ENCODE peak calls at places on chromosomes 1 and 21, in seven cellular contexts. One of them, this sample, is unnamed.

GRCh38 chr1:18597159-18598042 is 33.2 kb upstream of the PAX7 start:
- DNase-seq in right cardiac atrium: peak; percentile 52
- DNase-seq in cardiac muscle cell: peak; percentile 68
- DNase-seq in Caco-2: peak; percentile 55
- DNase-seq in breast epithelium: no peak
- DNase-seq in naive thymus-derived CD4-positive, alpha-beta T cell: peak; percentile 16
- DNase-seq in tibial artery: no peak
- DNase-seq in this sample: peak; percentile 79

GRCh38 chr1:231818342-231818741 is 191.8 kb downstream of the DISC1 start:
- DNase-seq in right cardiac atrium: peak; percentile 69
- DNase-seq in cardiac muscle cell: peak; percentile 68
- DNase-seq in Caco-2: no peak
- DNase-seq in breast epithelium: no peak
- DNase-seq in naive thymus-derived CD4-positive, alpha-beta T cell: no peak
- DNase-seq in tibial artery: no peak
- DNase-seq in this sample: no peak

GRCh38 chr1:48196168-48196716 is 26.3 kb upstream of the SLC5A9 start:
- DNase-seq in right cardiac atrium: no peak
- DNase-seq in cardiac muscle cell: no peak
- DNase-seq in Caco-2: no peak
- DNase-seq in breast epithelium: no peak
- DNase-seq in naive thymus-derived CD4-positive, alpha-beta T cell: no peak
- DNase-seq in tibial artery: no peak
- DNase-seq in this sample: no peak

GRCh38 chr1:909861-910310 is 13.8 kb upstream of the SAMD11 start:
- DNase-seq in right cardiac atrium: peak; percentile 26
- DNase-seq in cardiac muscle cell: no peak
- DNase-seq in Caco-2: peak; percentile 11
- DNase-seq in breast epithelium: no peak
- DNase-seq in naive thymus-derived CD4-positive, alpha-beta T cell: no peak
- DNase-seq in tibial artery: no peak
- DNase-seq in this sample: no peak

GRCh38 chr1:247119600-247120407 is 15.6 kb upstream of the ZNF669 start:
- DNase-seq in right cardiac atrium: no peak
- DNase-seq in cardiac muscle cell: no peak
- DNase-seq in Caco-2: no peak
- DNase-seq in breast epithelium: no peak
- DNase-seq in naive thymus-derived CD4-positive, alpha-beta T cell: no peak
- DNase-seq in tibial artery: no peak
- DNase-seq in this sample: no peak

GRCh38 chr1:25223471-25223870 is 8.8 kb downstream of the SYF2 start:
- DNase-seq in right cardiac atrium: no peak
- DNase-seq in cardiac muscle cell: no peak
- DNase-seq in Caco-2: no peak
- DNase-seq in breast epithelium: no peak
- DNase-seq in naive thymus-derived CD4-positive, alpha-beta T cell: no peak
- DNase-seq in tibial artery: no peak
- DNase-seq in this sample: no peak

GRCh38 chr1:182388392-182389134 is 3.0 kb downstream of the GLUL start:
- DNase-seq in right cardiac atrium: no peak
- DNase-seq in cardiac muscle cell: no peak
- DNase-seq in Caco-2: no peak
- DNase-seq in breast epithelium: no peak
- DNase-seq in naive thymus-derived CD4-positive, alpha-beta T cell: no peak
- DNase-seq in tibial artery: no peak
- DNase-seq in this sample: peak; percentile 90

GRCh38 chr1:238647877-238648276 is 738.5 kb upstream of the CHRM3 start:
- DNase-seq in right cardiac atrium: no peak
- DNase-seq in cardiac muscle cell: peak; percentile 77
- DNase-seq in Caco-2: peak; percentile 65
- DNase-seq in breast epithelium: no peak
- DNase-seq in naive thymus-derived CD4-positive, alpha-beta T cell: no peak
- DNase-seq in tibial artery: no peak
- DNase-seq in this sample: no peak

GRCh38 chr1:97084566-97084965 is 363.0 kb downstream of the PTBP2 start:
- DNase-seq in right cardiac atrium: no peak
- DNase-seq in cardiac muscle cell: no peak
- DNase-seq in Caco-2: no peak
- DNase-seq in breast epithelium: no peak
- DNase-seq in naive thymus-derived CD4-positive, alpha-beta T cell: no peak
- DNase-seq in tibial artery: no peak
- DNase-seq in this sample: no peak

GRCh38 chr21:31110430-31110829 is 72.2 kb upstream of the KRTAP19-8 start:
- DNase-seq in right cardiac atrium: no peak
- DNase-seq in cardiac muscle cell: no peak
- DNase-seq in Caco-2: no peak
- DNase-seq in breast epithelium: no peak
- DNase-seq in naive thymus-derived CD4-positive, alpha-beta T cell: no peak
- DNase-seq in tibial artery: no peak
- DNase-seq in this sample: no peak

GRCh38 chr1:10308001-10308400 is 90.9 kb upstream of the PGD start:
- DNase-seq in right cardiac atrium: no peak
- DNase-seq in cardiac muscle cell: no peak
- DNase-seq in Caco-2: no peak
- DNase-seq in breast epithelium: no peak
- DNase-seq in naive thymus-derived CD4-positive, alpha-beta T cell: no peak
- DNase-seq in tibial artery: no peak
- DNase-seq in this sample: no peak

GRCh38 chr1:9135145-9135836 is 6.4 kb upstream of the GPR157 start:
- DNase-seq in right cardiac atrium: no peak
- DNase-seq in cardiac muscle cell: no peak
- DNase-seq in Caco-2: no peak
- DNase-seq in breast epithelium: peak; percentile 41
- DNase-seq in naive thymus-derived CD4-positive, alpha-beta T cell: no peak
- DNase-seq in tibial artery: no peak
- DNase-seq in this sample: no peak

GRCh38 chr1:221488531-221488930 is 253.4 kb downstream of the DUSP10 start:
- DNase-seq in right cardiac atrium: no peak
- DNase-seq in cardiac muscle cell: no peak
- DNase-seq in Caco-2: no peak
- DNase-seq in breast epithelium: no peak
- DNase-seq in naive thymus-derived CD4-positive, alpha-beta T cell: no peak
- DNase-seq in tibial artery: no peak
- DNase-seq in this sample: no peak

GRCh38 chr21:37469441-37469840 is 102.9 kb downstream of the DYRK1A start:
- DNase-seq in right cardiac atrium: no peak
- DNase-seq in cardiac muscle cell: no peak
- DNase-seq in Caco-2: no peak
- DNase-seq in breast epithelium: no peak
- DNase-seq in naive thymus-derived CD4-positive, alpha-beta T cell: no peak
- DNase-seq in tibial artery: no peak
- DNase-seq in this sample: no peak

GRCh38 chr1:92441316-92442311 is 45.1 kb downstream of the GFI1 start:
- DNase-seq in right cardiac atrium: no peak
- DNase-seq in cardiac muscle cell: no peak
- DNase-seq in Caco-2: peak; percentile 88
- DNase-seq in breast epithelium: no peak
- DNase-seq in naive thymus-derived CD4-positive, alpha-beta T cell: no peak
- DNase-seq in tibial artery: no peak
- DNase-seq in this sample: no peak

GRCh38 chr1:232952514-232953175 is 2.2 kb downstream of the NTPCR start:
- DNase-seq in right cardiac atrium: peak; percentile 31
- DNase-seq in cardiac muscle cell: peak; percentile 61
- DNase-seq in Caco-2: peak; percentile 73
- DNase-seq in breast epithelium: peak; percentile 35
- DNase-seq in naive thymus-derived CD4-positive, alpha-beta T cell: no peak
- DNase-seq in tibial artery: no peak
- DNase-seq in this sample: peak; percentile 79

DNA sequence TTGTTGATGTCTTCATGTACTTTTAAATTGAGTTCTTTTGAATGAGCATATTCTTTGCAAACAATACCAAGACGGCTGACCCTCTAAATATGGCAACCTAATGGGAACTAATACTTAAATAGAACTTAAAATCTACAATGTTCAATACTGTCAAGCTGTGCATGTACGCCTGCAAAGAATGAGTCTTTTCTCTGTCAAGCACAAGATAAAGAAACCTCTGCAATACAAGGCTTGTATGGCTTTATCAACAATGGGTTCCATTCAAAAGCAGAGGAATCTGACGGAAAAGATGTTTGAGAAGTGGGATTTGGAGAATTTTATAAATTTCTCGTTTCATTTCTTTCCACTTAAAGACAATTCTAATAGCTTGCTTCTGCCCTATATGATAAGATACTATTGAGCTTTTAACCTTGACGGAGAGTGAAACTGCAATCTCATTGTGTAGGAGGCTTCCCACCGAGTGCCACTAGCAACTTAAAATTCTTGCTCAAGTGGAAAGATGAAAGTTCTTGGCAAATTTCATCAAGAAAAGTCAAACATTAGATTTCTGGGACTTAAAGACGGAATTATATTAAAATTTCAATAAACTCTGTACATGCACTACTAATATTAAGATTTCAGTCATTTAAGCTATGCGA is 119.8 kb downstream of the RGS21 start:
- DNase-seq in right cardiac atrium: no peak
- DNase-seq in cardiac muscle cell: peak; percentile 7
- DNase-seq in Caco-2: no peak
- DNase-seq in breast epithelium: no peak
- DNase-seq in naive thymus-derived CD4-positive, alpha-beta T cell: no peak
- DNase-seq in tibial artery: no peak
- DNase-seq in this sample: no peak
- H3K4me1 ChIP-seq in right cardiac atrium: no peaks in the 10 kb centered on the region
- H3K4me1 ChIP-seq in cardiac muscle cell: peaks cover 12% of the 10 kb centered on the region
- H3K4me1 ChIP-seq in Caco-2: no peaks in the 10 kb centered on the region
- H3K4me1 ChIP-seq in breast epithelium: no peaks in the 10 kb centered on the region
- H3K4me1 ChIP-seq in naive thymus-derived CD4-positive, alpha-beta T cell: no peaks in the 10 kb centered on the region
- H3K4me1 ChIP-seq in tibial artery: no peaks in the 10 kb centered on the region
- H3K4me1 ChIP-seq in this sample: peaks cover 8% of the 10 kb centered on the region

DNA sequence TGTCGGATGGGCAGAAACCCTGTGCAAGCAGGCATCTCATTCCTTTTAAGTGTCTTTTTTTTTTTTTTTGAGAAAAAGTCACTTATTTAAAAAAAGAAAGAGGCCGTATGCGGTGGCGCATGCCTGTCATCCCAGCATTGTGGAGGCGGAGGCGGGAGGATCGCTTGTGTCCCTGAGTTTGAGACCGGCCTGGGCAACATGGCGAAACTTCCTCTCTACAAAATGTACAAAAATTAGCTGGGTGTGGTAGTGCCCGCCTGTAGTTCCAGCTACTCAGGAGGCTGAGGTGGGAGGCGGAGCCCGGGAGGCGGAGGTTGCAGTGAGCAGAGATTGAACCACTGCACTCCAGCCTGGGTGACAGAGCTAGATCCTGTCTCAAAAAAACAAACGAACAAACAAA is 1.7 kb downstream of the GPR137B start:
- DNase-seq in right cardiac atrium: no peak
- DNase-seq in cardiac muscle cell: no peak
- DNase-seq in Caco-2: no peak
- DNase-seq in breast epithelium: no peak
- DNase-seq in naive thymus-derived CD4-positive, alpha-beta T cell: no peak
- DNase-seq in tibial artery: no peak
- DNase-seq in this sample: no peak
- H3K4me3 ChIP-seq in right cardiac atrium: peak overlapping the region; percentile 82
- H3K4me3 ChIP-seq in cardiac muscle cell: no peak overlapping the region
- H3K4me3 ChIP-seq in Caco-2: no peak overlapping the region
- H3K4me3 ChIP-seq in breast epithelium: peak overlapping the region; percentile 84
- H3K4me3 ChIP-seq in naive thymus-derived CD4-positive, alpha-beta T cell: peak overlapping the region; percentile 91
- H3K4me3 ChIP-seq in tibial artery: no peak overlapping the region
- H3K4me3 ChIP-seq in this sample: peak overlapping the region; percentile 60

DNA sequence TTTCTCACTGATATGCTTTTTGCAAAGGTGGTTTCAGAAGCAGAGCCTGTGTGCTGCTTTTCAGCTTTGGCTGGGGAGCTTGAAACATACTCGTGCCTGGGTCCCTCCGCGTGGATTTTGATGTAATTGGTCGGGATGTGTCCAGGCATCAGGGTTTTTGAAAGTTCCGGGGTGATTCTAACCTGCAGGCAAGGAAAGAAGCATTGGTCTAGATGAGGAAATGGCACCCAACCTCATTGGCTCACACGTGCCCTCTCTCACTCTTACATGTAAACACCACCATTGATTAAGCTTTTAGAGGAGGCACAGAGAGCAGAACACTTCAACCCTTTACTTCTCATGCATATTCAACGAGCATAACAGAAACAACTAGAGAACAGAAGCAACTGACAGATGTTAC is 112.2 kb downstream of the TLR5 start:
- DNase-seq in right cardiac atrium: no peak
- DNase-seq in cardiac muscle cell: no peak
- DNase-seq in Caco-2: no peak
- DNase-seq in breast epithelium: no peak
- DNase-seq in naive thymus-derived CD4-positive, alpha-beta T cell: no peak
- DNase-seq in tibial artery: no peak
- DNase-seq in this sample: no peak
- H3K4me1 ChIP-seq in right cardiac atrium: peaks cover 6% of the 10 kb centered on the region
- H3K4me1 ChIP-seq in cardiac muscle cell: peaks cover 11% of the 10 kb centered on the region
- H3K4me1 ChIP-seq in Caco-2: peaks cover 29% of the 10 kb centered on the region
- H3K4me1 ChIP-seq in breast epithelium: no peaks in the 10 kb centered on the region
- H3K4me1 ChIP-seq in naive thymus-derived CD4-positive, alpha-beta T cell: no peaks in the 10 kb centered on the region
- H3K4me1 ChIP-seq in tibial artery: no peaks in the 10 kb centered on the region
- H3K4me1 ChIP-seq in this sample: no peaks in the 10 kb centered on the region

GRCh38 chr21:45109831-45110492 is 35.6 kb downstream of the ADARB1 start:
- DNase-seq in right cardiac atrium: no peak
- DNase-seq in cardiac muscle cell: peak; percentile 45
- DNase-seq in Caco-2: no peak
- DNase-seq in breast epithelium: no peak
- DNase-seq in naive thymus-derived CD4-positive, alpha-beta T cell: peak; percentile 49
- DNase-seq in tibial artery: peak; percentile 70
- DNase-seq in this sample: no peak
- H3K4me3 ChIP-seq in right cardiac atrium: peak overlapping the region; percentile 18
- H3K4me3 ChIP-seq in cardiac muscle cell: no peak overlapping the region
- H3K4me3 ChIP-seq in Caco-2: no peak overlapping the region
- H3K4me3 ChIP-seq in breast epithelium: no peak overlapping the region
- H3K4me3 ChIP-seq in naive thymus-derived CD4-positive, alpha-beta T cell: peak overlapping the region; percentile 29
- H3K4me3 ChIP-seq in tibial artery: peak overlapping the region; percentile 13
- H3K4me3 ChIP-seq in this sample: no peak overlapping the region

GRCh38 chr1:21337010-21337437 is 46.8 kb upstream of the ECE1 start:
- DNase-seq in right cardiac atrium: no peak
- DNase-seq in cardiac muscle cell: peak; percentile 31
- DNase-seq in Caco-2: no peak
- DNase-seq in breast epithelium: no peak
- DNase-seq in naive thymus-derived CD4-positive, alpha-beta T cell: no peak
- DNase-seq in tibial artery: no peak
- DNase-seq in this sample: no peak
- H3K4me1 ChIP-seq in right cardiac atrium: peaks cover 43% of the 10 kb centered on the region
- H3K4me1 ChIP-seq in cardiac muscle cell: peaks cover 14% of the 10 kb centered on the region
- H3K4me1 ChIP-seq in Caco-2: peaks cover 17% of the 10 kb centered on the region
- H3K4me1 ChIP-seq in breast epithelium: peaks cover 40% of the 10 kb centered on the region
- H3K4me1 ChIP-seq in naive thymus-derived CD4-positive, alpha-beta T cell: peaks cover 79% of the 10 kb centered on the region
- H3K4me1 ChIP-seq in tibial artery: peaks cover 5% of the 10 kb centered on the region
- H3K4me1 ChIP-seq in this sample: peaks cover 8% of the 10 kb centered on the region

This sample was measured in HAP-1.